ENCODE peak calls at places on chromosome 10, in six cellular contexts. D, I, F, S, J and T are unnamed samples.

GRCh38 chr10:28365840-28366239 is 63.0 kb upstream of the MPP7 start:
- DNase-seq in D (no peak), I (no peak), F (no peak), S (no peak), J (no peak), T (no peak)

GRCh38 chr10:20144268-20144667 is 328.0 kb downstream of the PLXDC2 start:
- DNase-seq in D (no peak), I (no peak), F (no peak), S (no peak), J (no peak), T (no peak)

GRCh38 chr10:102945449-102945848 is 27.4 kb downstream of the CNNM2 start:
- DNase-seq in D (no peak), I (no peak), F (no peak), S (no peak), J (no peak), T (no peak)

GRCh38 chr10:51014680-51015425 is 59.4 kb upstream of the PRKG1 start:
- DNase-seq in D (no peak), I (no peak), F (no peak), S (no peak), J (no peak), T (no peak)

GRCh38 chr10:42940487-42941157 is 136.2 kb upstream of the RET start:
- DNase-seq in D (no peak), I (peak), F (no peak), S (no peak), J (no peak), T (no peak)

GRCh38 chr10:104664205-104664604 is 23.1 kb downstream of the SORCS3 start:
- DNase-seq in D (no peak), I (no peak), F (no peak), S (no peak), J (no peak), T (no peak)

GRCh38 chr10:93403741-93404354 is 78.3 kb downstream of the MYOF start:
- DNase-seq in D (no peak), I (no peak), F (no peak), S (no peak), J (no peak), T (no peak)

GRCh38 chr10:77582710-77583115 is 54.9 kb downstream of the KCNMA1 start:
- DNase-seq in D (no peak), I (no peak), F (peak), S (no peak), J (peak), T (no peak)

GRCh38 chr10:80407836-80408197 is 534 bp upstream of the PRXL2A start:
- DNase-seq in D (peak), I (peak), F (peak), S (no peak), J (no peak), T (no peak)

GRCh38 chr10:606767-607544 is 82.5 kb downstream of the DIP2C start:
- DNase-seq in D (no peak), I (no peak), F (peak), S (no peak), J (no peak), T (no peak)

GRCh38 chr10:52063159-52063558 is 250.9 kb upstream of the DKK1 start:
- DNase-seq in D (no peak), I (peak), F (peak), S (no peak), J (no peak), T (no peak)

GRCh38 chr10:6070647-6071046 is 8.5 kb upstream of the IL2RA start:
- DNase-seq in D (no peak), I (no peak), F (no peak), S (no peak), J (no peak), T (peak)

GRCh38 chr10:116961305-116962251 is 43.4 kb downstream of the SHTN1 start:
- DNase-seq in D (no peak), I (no peak), F (no peak), S (no peak), J (no peak), T (no peak)

GRCh38 chr10:47384148-47384921 is at the start of gene ZNF488:
- DNase-seq in D (peak), I (peak), F (peak), S (peak), J (peak), T (peak)

GRCh38 chr10:80280071-80280800 is 9.2 kb downstream of the MAT1A start:
- DNase-seq in D (no peak), I (peak), F (no peak), S (no peak), J (peak), T (no peak)

GRCh38 chr10:101897633-101898032 is 54.0 kb upstream of the KCNIP2 start:
- DNase-seq in D (peak), I (no peak), F (no peak), S (no peak), J (peak), T (no peak)

GRCh38 chr10:4011136-4011812 is 226.3 kb upstream of the KLF6 start:
- DNase-seq in D (no peak), I (no peak), F (no peak), S (no peak), J (no peak), T (no peak)

GRCh38 chr10:130254168-130255061 is 118.2 kb downstream of the GLRX3 start:
- DNase-seq in D (no peak), I (peak), F (no peak), S (no peak), J (no peak), T (peak)

GRCh38 chr10:91335147-91335546 is 75.0 kb upstream of the HECTD2 start:
- DNase-seq in D (no peak), I (no peak), F (no peak), S (no peak), J (no peak), T (no peak)

GRCh38 chr10:132442636-132443035 is 45.6 kb downstream of the PWWP2B start:
- DNase-seq in D (no peak), I (peak), F (peak), S (no peak), J (no peak), T (no peak)

GRCh38 chr10:94042001-94042813 is 48.5 kb downstream of the PLCE1 start:
- DNase-seq in D (no peak), I (no peak), F (no peak), S (no peak), J (no peak), T (no peak)

GRCh38 chr10:98611432-98611831 is 164.7 kb upstream of the HPS1 start:
- DNase-seq in D (no peak), I (no peak), F (no peak), S (no peak), J (no peak), T (no peak)

GRCh38 chr10:43026039-43026973 is 50.6 kb upstream of the RET start:
- DNase-seq in D (no peak), I (peak), F (no peak), S (no peak), J (no peak), T (no peak)

GRCh38 chr10:27359792-27360320 is 119.3 kb upstream of the ACBD5 start:
- DNase-seq in D (no peak), I (peak), F (no peak), S (no peak), J (no peak), T (no peak)

GRCh38 chr10:108982141-108982540 is 941.2 kb downstream of the XPNPEP1 start:
- DNase-seq in D (no peak), I (no peak), F (no peak), S (no peak), J (no peak), T (no peak)

GRCh38 chr10:132421377-132422168 is 24.6 kb downstream of the PWWP2B start:
- DNase-seq in D (peak), I (peak), F (peak), S (peak), J (peak), T (peak)

GRCh38 chr10:93921338-93921737 is 27.6 kb downstream of the SLC35G1 start:
- DNase-seq in D (no peak), I (no peak), F (no peak), S (no peak), J (no peak), T (no peak)

GRCh38 chr10:91197044-91197651 is 23.3 kb upstream of the PCGF5 start:
- DNase-seq in D (no peak), I (no peak), F (no peak), S (peak), J (no peak), T (no peak)

GRCh38 chr10:48672596-48673255 is 11.9 kb upstream of the WDFY4 start:
- DNase-seq in D (no peak), I (no peak), F (no peak), S (no peak), J (no peak), T (no peak)

GRCh38 chr10:16519250-16519907 is 2.3 kb downstream of the C1QL3 start:
- DNase-seq in D (no peak), I (peak), F (no peak), S (no peak), J (no peak), T (no peak)

GRCh38 chr10:16521311-16522016 is at the start of gene C1QL3:
- DNase-seq in D (no peak), I (peak), F (peak), S (no peak), J (peak), T (no peak)

GRCh38 chr10:16518822-16519221 is 2.9 kb downstream of the C1QL3 start:
- DNase-seq in D (no peak), I (no peak), F (no peak), S (no peak), J (no peak), T (no peak)

GRCh38 chr10:16520900-16521299 is 779 bp downstream of the C1QL3 start:
- DNase-seq in D (no peak), I (peak), F (peak), S (no peak), J (peak), T (no peak)

DNA sequence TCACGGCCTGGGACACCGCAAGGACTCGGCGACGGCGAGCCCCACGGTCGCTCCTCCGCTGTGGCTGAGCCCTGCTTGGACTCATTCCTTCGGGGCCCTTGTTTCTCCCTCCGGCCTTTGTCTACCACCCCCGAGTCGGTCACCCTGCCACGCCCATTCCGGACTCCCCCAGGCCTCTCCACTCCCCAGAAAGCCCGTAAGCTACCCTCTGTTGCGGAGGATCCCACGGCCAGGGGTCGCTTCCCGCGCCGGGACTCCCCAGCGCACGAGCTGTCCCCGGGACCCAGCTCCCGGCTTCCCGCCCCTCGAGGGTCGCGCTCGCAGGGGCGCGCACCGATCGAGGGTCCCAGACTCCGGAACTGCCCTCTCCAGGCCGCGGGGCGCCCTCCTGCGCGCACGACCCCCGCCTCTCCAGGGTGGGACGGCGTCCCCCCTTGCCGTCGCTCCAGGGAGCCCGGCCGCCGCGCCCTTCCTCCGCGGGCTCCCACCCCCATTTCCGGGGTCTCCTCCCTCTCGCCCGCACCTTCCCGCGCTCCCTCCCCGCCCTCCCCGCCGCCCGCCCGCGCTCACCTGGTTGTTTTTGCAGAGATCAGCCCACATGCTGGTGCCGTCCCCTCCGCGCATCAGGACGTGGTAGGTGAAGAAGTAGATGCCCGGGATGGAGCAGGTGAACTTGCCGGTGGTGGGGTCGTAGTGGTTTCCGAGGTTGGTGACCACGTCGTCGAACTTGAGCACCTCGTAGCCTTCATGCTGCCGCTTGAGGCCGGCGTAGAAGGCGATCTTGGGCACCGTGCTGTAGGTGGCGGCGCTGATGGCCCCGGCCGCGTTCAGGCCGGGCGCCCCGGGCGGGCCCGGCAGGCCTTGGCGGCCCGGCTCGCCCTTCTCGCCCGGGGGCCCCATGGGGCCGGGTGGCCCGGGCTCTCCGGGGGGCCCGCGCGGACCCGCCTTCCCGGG is 1.5 kb downstream of the C1QL3 start:
- DNase-seq in D (no peak), I (peak), F (peak), S (no peak), J (no peak), T (no peak)
- H3K4me3 ChIP-seq in D (no peak), I (peak), F (peak), S (peak), J (peak), T (peak)

GRCh38 chr10:99630439-99630838 is 10.2 kb upstream of the SLC25A28 start:
- DNase-seq in D (no peak), I (no peak), F (no peak), S (no peak), J (peak), T (no peak)
- TF ChIP-seq CTCF in D (peak), I (no peak), F (peak), S (peak), J (peak), T (no peak)

DNA sequence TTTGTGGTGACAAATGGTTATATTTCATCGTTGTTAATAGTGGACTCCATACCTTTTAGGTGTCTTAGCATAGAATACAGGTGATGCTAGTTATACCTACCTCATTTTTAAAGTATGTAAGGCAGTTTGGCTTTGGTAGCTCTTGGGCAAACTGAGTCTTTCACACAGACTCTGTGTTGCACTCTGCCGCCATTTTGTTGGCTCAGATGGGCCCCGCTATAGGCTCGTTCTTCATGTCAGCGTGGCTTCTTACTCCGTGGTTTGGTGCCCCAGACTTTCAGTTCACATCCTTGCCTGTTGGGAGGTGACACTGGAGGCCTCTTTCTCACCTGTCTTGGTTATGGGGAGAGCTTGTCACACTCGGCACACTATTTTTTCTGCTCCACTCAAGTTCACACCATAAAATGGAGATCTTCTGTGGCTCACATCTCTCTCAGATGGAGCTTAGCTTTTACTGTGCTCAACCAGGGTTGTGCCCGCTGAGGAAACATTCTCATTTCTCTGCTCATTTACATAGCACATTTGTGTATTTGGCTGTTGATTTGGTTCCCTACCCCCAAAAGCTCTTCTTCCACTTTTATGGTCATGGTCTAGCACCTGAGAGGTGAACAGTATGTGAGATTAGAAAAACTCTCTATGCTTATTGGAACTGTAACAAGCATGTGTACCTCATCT is 178.5 kb downstream of the ARID5B start:
- DNase-seq in D (no peak), I (no peak), F (no peak), S (no peak), J (no peak), T (no peak)
- TF ChIP-seq POLR2A in D (no peak), I (no peak), F (no peak), S (no peak), J (no peak), T (no peak)

GRCh38 chr10:118238573-118239240 is 103.4 kb downstream of the FAM204A start:
- DNase-seq in D (no peak), I (no peak), F (no peak), S (no peak), J (no peak), T (peak)
- H3K4me3 ChIP-seq in D (no peak), I (no peak), F (no peak), S (no peak), J (no peak), T (no peak)

GRCh38 chr10:11704087-11704486 is 38.1 kb upstream of the ECHDC3 start:
- DNase-seq in D (no peak), I (no peak), F (no peak), S (no peak), J (no peak), T (no peak)

GRCh38 chr10:11707936-11708335 is 34.2 kb upstream of the ECHDC3 start:
- DNase-seq in D (no peak), I (no peak), F (no peak), S (no peak), J (no peak), T (no peak)

GRCh38 chr10:11705687-11706086 is 36.5 kb upstream of the ECHDC3 start:
- DNase-seq in D (no peak), I (no peak), F (no peak), S (no peak), J (no peak), T (no peak)

GRCh38 chr10:11702264-11702663 is 39.9 kb upstream of the ECHDC3 start:
- DNase-seq in D (no peak), I (no peak), F (no peak), S (no peak), J (no peak), T (no peak)

DNA sequence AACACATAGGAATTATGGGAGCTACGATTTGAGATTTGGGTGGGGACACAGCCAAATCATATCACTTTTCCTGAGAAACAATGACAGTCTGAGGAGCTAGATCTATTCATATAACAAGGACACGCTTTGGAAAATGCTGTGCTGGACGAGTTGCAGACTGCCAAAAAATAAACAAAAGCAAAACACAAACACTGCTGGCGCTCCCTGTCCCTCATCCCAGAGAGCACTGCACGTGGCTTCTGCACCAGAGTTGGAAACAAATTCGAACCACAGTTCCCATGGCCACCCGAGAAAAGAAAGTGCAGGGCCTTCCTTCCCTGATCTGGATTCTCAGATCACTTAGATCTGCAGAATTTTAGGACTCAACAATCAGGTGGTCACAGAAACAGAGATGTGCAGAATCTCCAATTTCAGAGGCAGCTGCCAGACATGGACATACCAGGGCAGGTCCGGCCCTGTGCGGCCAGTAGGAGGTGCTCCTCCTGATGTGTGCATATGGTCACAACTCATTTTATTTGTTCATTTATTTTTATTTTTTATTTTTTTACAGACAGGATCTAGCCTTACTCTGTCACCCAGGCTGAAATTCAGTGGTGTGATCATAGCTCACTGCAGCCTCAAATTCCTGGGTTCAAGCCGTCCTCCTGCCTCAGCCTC is 35.1 kb upstream of the ECHDC3 start:
- DNase-seq in D (no peak), I (no peak), F (no peak), S (no peak), J (no peak), T (no peak)
- TF ChIP-seq CTCF in D (no peak), I (no peak), F (no peak), S (no peak), J (no peak), T (no peak)

GRCh38 chr10:74576586-74576985 is 249.8 kb upstream of the KAT6B start:
- DNase-seq in D (no peak), I (no peak), F (no peak), S (no peak), J (no peak), T (no peak)

GRCh38 chr10:74575191-74575720 is 251.1 kb upstream of the KAT6B start:
- DNase-seq in D (no peak), I (no peak), F (no peak), S (no peak), J (no peak), T (no peak)

GRCh38 chr10:74575912-74576311 is 250.5 kb upstream of the KAT6B start:
- DNase-seq in D (no peak), I (no peak), F (no peak), S (no peak), J (no peak), T (no peak)
- TF ChIP-seq POLR2A in D (no peak), I (no peak), F (no peak), S (no peak), J (no peak), T (no peak)

GRCh38 chr10:78761241-78761825 is 307.4 kb upstream of the ZMIZ1 start:
- DNase-seq in D (peak), I (no peak), F (peak), S (peak), J (no peak), T (no peak)

GRCh38 chr10:78759448-78760120 is 309.2 kb upstream of the ZMIZ1 start:
- DNase-seq in D (no peak), I (no peak), F (no peak), S (peak), J (no peak), T (no peak)

GRCh38 chr10:78758176-78758575 is 310.6 kb upstream of the ZMIZ1 start:
- DNase-seq in D (peak), I (no peak), F (no peak), S (no peak), J (no peak), T (no peak)

GRCh38 chr10:78763217-78763616 is 305.5 kb upstream of the ZMIZ1 start:
- DNase-seq in D (peak), I (no peak), F (no peak), S (peak), J (no peak), T (peak)

DNA sequence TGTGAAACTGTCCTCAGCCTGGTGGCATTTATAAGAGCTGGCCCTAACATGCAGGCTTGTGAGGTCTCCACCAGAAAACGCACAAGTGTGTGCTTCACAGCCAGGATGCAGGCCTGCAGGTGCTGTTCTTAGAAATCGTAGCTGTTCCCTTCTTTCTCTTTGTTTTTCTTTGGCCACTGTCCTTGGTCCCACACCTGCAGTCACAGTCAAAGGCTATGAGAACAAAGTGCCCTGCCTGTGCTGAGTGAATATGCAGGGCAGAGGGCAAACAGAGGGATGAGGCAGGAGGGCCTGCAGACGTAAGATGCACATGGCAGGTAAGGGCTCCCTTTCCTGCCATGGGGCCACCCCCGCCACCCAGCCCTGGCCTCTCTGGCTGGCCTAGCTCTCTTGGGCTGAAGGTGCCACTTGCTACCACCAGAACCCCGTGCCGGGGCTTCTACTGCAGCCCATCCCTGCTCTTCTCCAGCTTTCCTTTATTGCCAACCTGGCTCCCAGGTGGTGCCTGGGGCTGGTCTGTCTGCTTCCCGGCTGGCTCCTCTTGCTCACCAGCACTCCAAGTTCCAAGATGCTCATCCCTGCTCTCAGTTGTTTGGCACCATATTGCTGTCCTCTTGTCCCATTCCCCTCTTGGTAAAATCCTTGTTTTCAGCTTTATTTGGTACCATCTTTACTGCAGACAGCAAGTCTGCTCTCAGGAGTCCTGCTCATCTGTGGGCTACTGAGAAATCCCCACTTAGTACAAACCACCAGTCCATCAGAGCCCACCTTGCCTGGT is 308.1 kb upstream of the ZMIZ1 start:
- DNase-seq in D (peak), I (no peak), F (no peak), S (peak), J (no peak), T (no peak)
- H3K4me3 ChIP-seq in D (no peak), I (no peak), F (no peak), S (no peak), J (no peak), T (no peak)

GRCh38 chr10:96025566-96025965 is 17.8 kb upstream of the CCNJ start:
- DNase-seq in D (no peak), I (no peak), F (no peak), S (no peak), J (no peak), T (no peak)
- TF ChIP-seq CTCF in D (no peak), I (no peak), F (peak), S (no peak), J (no peak), T (no peak)